ENCODE peak calls at places on chromosomes 13 and 19, in nine cellular contexts. P is anterior cingulate cortex; G is activated naive CD8-positive, alpha-beta T cell treated with anti-CD3 and anti-CD28 coated beads, Interleukin-2, amount 50 U/mL, for 24 hours; V is activated CD8-positive, alpha-beta T cell treated with anti-CD3 and anti-CD28 coated beads, Interleukin-2, amount 10 ng/mL, durations not matched to agents 7 days and 5 days; O is KBM-7; Y is cortex of kidney; M is aorta; K is stimulated activated CD8-positive, alpha-beta memory T cell treated with anti-CD3 and anti-CD28 coated beads, Interleukin-2, amount 100 ng/mL, for 48 hours; D is NCI-H510A. A is an unnamed sample.

GRCh38 chr19:55090564-55090963 is 14.9 kb downstream of the EPS8L1 start:
- DNase-seq in P (no peak), G (no peak), V (no peak), O (no peak), Y (no peak), M (no peak), K (no peak), D (no peak), A (no peak)

GRCh38 chr19:54574051-54574450 is 461 bp downstream of the LILRA2 start:
- DNase-seq in P (no peak), G (no peak), V (no peak), O (no peak), Y (no peak), M (no peak), K (no peak), D (no peak), A (no peak)

GRCh38 chr13:104592127-104592526 is 1525.9 kb upstream of the SLC10A2 start:
- DNase-seq in P (no peak), G (no peak), V (no peak), O (no peak), Y (no peak), M (no peak), K (no peak), D (no peak), A (no peak)

GRCh38 chr19:10719466-10719961 is 1.6 kb downstream of the DNM2 start:
- DNase-seq in P (no peak), G (no peak), V (no peak), O (peak; percentile 87), Y (no peak), M (no peak), K (no peak), D (no peak), A (no peak)

GRCh38 chr19:51103811-51104470 is 4.3 kb downstream of the CTU1 start:
- DNase-seq in P (no peak), G (no peak), V (no peak), O (no peak), Y (no peak), M (no peak), K (no peak), D (no peak), A (no peak)

GRCh38 chr19:44757057-44757734 is 8.7 kb downstream of the BCL3 start:
- DNase-seq in P (peak; percentile 31), G (no peak), V (no peak), O (no peak), Y (no peak), M (peak; percentile 90), K (no peak), D (no peak), A (no peak)

GRCh38 chr19:58054792-58055482 is 4.1 kb upstream of the ZNF135 start:
- DNase-seq in P (peak; percentile 53), G (no peak), V (no peak), O (no peak), Y (no peak), M (peak; percentile 67), K (no peak), D (no peak), A (no peak)

GRCh38 chr13:24630851-24631341 is 49.3 kb upstream of the ATP12A start:
- DNase-seq in P (no peak), G (no peak), V (no peak), O (no peak), Y (no peak), M (no peak), K (no peak), D (no peak), A (no peak)

GRCh38 chr13:110319774-110320509 is 12.9 kb downstream of the COL4A2 start:
- DNase-seq in P (no peak), G (peak; percentile 41), V (peak; percentile 28), O (no peak), Y (no peak), M (peak; percentile 63), K (no peak), D (no peak), A (no peak)

GRCh38 chr13:38849316-38849715 is 141.3 kb downstream of the STOML3 start:
- DNase-seq in P (no peak), G (no peak), V (no peak), O (no peak), Y (no peak), M (no peak), K (no peak), D (no peak), A (peak; percentile 20)

GRCh38 chr19:37957176-37957575 is 50.2 kb downstream of the SIPA1L3 start:
- DNase-seq in P (no peak), G (no peak), V (no peak), O (no peak), Y (no peak), M (no peak), K (no peak), D (no peak), A (no peak)

GRCh38 chr13:107576430-107576829 is 638.9 kb downstream of the LIG4 start:
- DNase-seq in P (no peak), G (no peak), V (no peak), O (no peak), Y (no peak), M (no peak), K (no peak), D (no peak), A (no peak)

GRCh38 chr19:49806613-49806946 is 6.5 kb downstream of the FUZ start:
- DNase-seq in P (no peak), G (no peak), V (no peak), O (no peak), Y (no peak), M (no peak), K (no peak), D (no peak), A (no peak)

GRCh38 chr13:100510208-100510997 is 78.2 kb downstream of the GGACT start:
- DNase-seq in P (no peak), G (no peak), V (no peak), O (no peak), Y (no peak), M (no peak), K (no peak), D (no peak), A (no peak)

GRCh38 chr13:43664700-43665191 is 122.0 kb downstream of the ENOX1 start:
- DNase-seq in P (no peak), G (no peak), V (peak; percentile 24), O (no peak), Y (no peak), M (no peak), K (no peak), D (no peak), A (no peak)

GRCh38 chr19:37982655-37983054 is 75.6 kb downstream of the SIPA1L3 start:
- DNase-seq in P (no peak), G (no peak), V (no peak), O (no peak), Y (no peak), M (no peak), K (no peak), D (no peak), A (no peak)

GRCh38 chr13:30618938-30619289 is 1.2 kb downstream of the USPL1 start:
- DNase-seq in P (no peak), G (no peak), V (no peak), O (peak; percentile 29), Y (no peak), M (no peak), K (no peak), D (no peak), A (no peak)

GRCh38 chr13:26186995-26187394 is 35.1 kb downstream of the RNF6 start:
- DNase-seq in P (no peak), G (peak; percentile 20), V (peak; percentile 26), O (no peak), Y (no peak), M (no peak), K (no peak), D (no peak), A (no peak)

A was measured in NCI-H446.